ENCODE peak calls at places on chromosomes 5 and 9, in ten cellular contexts. One of them, this sample, is unnamed.

GRCh38 chr5:115507682-115508081 is 36.9 kb downstream of the FEM1C start:
- DNase-seq in sigmoid colon: no peak
- DNase-seq in A673: no peak
- DNase-seq in testis: no peak
- DNase-seq in transverse colon: no peak
- DNase-seq in GM23338: no peak
- DNase-seq in esophagus squamous epithelium: no peak
- DNase-seq in PC-9: no peak
- DNase-seq in spleen: no peak
- DNase-seq in gastrocnemius medialis: no peak
- DNase-seq in this sample: no peak

GRCh38 chr5:52481216-52481615 is 306.5 kb upstream of the ITGA1 start:
- DNase-seq in GM23338: no peak
- DNase-seq in sigmoid colon: no peak
- DNase-seq in PC-9: no peak
- DNase-seq in spleen: no peak
- DNase-seq in gastrocnemius medialis: no peak
- DNase-seq in testis: no peak
- DNase-seq in esophagus squamous epithelium: no peak
- DNase-seq in transverse colon: no peak
- DNase-seq in A673: no peak
- DNase-seq in this sample: no peak

GRCh38 chr5:134604908-134605307 is 27.7 kb downstream of the SAR1B start:
- DNase-seq in spleen: no peak
- DNase-seq in sigmoid colon: no peak
- DNase-seq in PC-9: no peak
- DNase-seq in A673: no peak
- DNase-seq in gastrocnemius medialis: no peak
- DNase-seq in testis: no peak
- DNase-seq in transverse colon: no peak
- DNase-seq in esophagus squamous epithelium: no peak
- DNase-seq in GM23338: no peak
- DNase-seq in this sample: no peak

GRCh38 chr9:119273325-119273904 is 95.8 kb downstream of the BRINP1 start:
- DNase-seq in gastrocnemius medialis: no peak
- DNase-seq in GM23338: no peak
- DNase-seq in A673: no peak
- DNase-seq in esophagus squamous epithelium: no peak
- DNase-seq in sigmoid colon: no peak
- DNase-seq in transverse colon: no peak
- DNase-seq in spleen: no peak
- DNase-seq in PC-9: no peak
- DNase-seq in testis: no peak
- DNase-seq in this sample: no peak

GRCh38 chr5:73447234-73448071 is 1.1 kb downstream of the FOXD1 start:
- DNase-seq in spleen: peak
- DNase-seq in PC-9: peak
- DNase-seq in sigmoid colon: no peak
- DNase-seq in GM23338: peak
- DNase-seq in transverse colon: peak
- DNase-seq in A673: peak
- DNase-seq in testis: peak
- DNase-seq in esophagus squamous epithelium: no peak
- DNase-seq in gastrocnemius medialis: no peak
- DNase-seq in this sample: peak

GRCh38 chr5:60961685-60962084 is 16.7 kb downstream of the NDUFAF2 start:
- DNase-seq in spleen: no peak
- DNase-seq in PC-9: no peak
- DNase-seq in transverse colon: no peak
- DNase-seq in esophagus squamous epithelium: no peak
- DNase-seq in sigmoid colon: no peak
- DNase-seq in A673: peak
- DNase-seq in testis: no peak
- DNase-seq in GM23338: no peak
- DNase-seq in gastrocnemius medialis: no peak
- DNase-seq in this sample: no peak

GRCh38 chr5:53607896-53608295 is 47.5 kb downstream of the NDUFS4 start:
- DNase-seq in gastrocnemius medialis: no peak
- DNase-seq in sigmoid colon: no peak
- DNase-seq in testis: no peak
- DNase-seq in PC-9: no peak
- DNase-seq in A673: no peak
- DNase-seq in GM23338: no peak
- DNase-seq in spleen: no peak
- DNase-seq in esophagus squamous epithelium: no peak
- DNase-seq in transverse colon: no peak
- DNase-seq in this sample: no peak

GRCh38 chr5:53378590-53379247 is 101.7 kb upstream of the FST start:
- DNase-seq in spleen: no peak
- DNase-seq in transverse colon: no peak
- DNase-seq in GM23338: no peak
- DNase-seq in gastrocnemius medialis: no peak
- DNase-seq in PC-9: no peak
- DNase-seq in A673: no peak
- DNase-seq in esophagus squamous epithelium: no peak
- DNase-seq in sigmoid colon: no peak
- DNase-seq in testis: no peak
- DNase-seq in this sample: no peak

GRCh38 chr5:127416896-127417295 is 100.5 kb upstream of the PRRC1 start:
- DNase-seq in testis: no peak
- DNase-seq in sigmoid colon: no peak
- DNase-seq in gastrocnemius medialis: no peak
- DNase-seq in A673: no peak
- DNase-seq in transverse colon: no peak
- DNase-seq in GM23338: no peak
- DNase-seq in PC-9: no peak
- DNase-seq in spleen: peak
- DNase-seq in esophagus squamous epithelium: no peak
- DNase-seq in this sample: no peak

GRCh38 chr5:169006878-169007790 is 293.8 kb downstream of the SLIT3 start:
- DNase-seq in A673: no peak
- DNase-seq in esophagus squamous epithelium: no peak
- DNase-seq in gastrocnemius medialis: no peak
- DNase-seq in spleen: no peak
- DNase-seq in testis: no peak
- DNase-seq in transverse colon: no peak
- DNase-seq in GM23338: no peak
- DNase-seq in sigmoid colon: no peak
- DNase-seq in PC-9: no peak
- DNase-seq in this sample: no peak

GRCh38 chr9:84759300-84759750 is 89.8 kb downstream of the NTRK2 start:
- DNase-seq in PC-9: no peak
- DNase-seq in GM23338: no peak
- DNase-seq in esophagus squamous epithelium: no peak
- DNase-seq in transverse colon: no peak
- DNase-seq in testis: no peak
- DNase-seq in gastrocnemius medialis: no peak
- DNase-seq in sigmoid colon: no peak
- DNase-seq in spleen: no peak
- DNase-seq in A673: no peak
- DNase-seq in this sample: no peak

GRCh38 chr5:17340816-17341215 is 123.4 kb downstream of the BASP1 start:
- DNase-seq in testis: no peak
- DNase-seq in esophagus squamous epithelium: no peak
- DNase-seq in PC-9: peak
- DNase-seq in transverse colon: no peak
- DNase-seq in GM23338: no peak
- DNase-seq in sigmoid colon: no peak
- DNase-seq in spleen: no peak
- DNase-seq in gastrocnemius medialis: no peak
- DNase-seq in A673: peak
- DNase-seq in this sample: no peak

GRCh38 chr9:16985559-16986348 is 115.3 kb upstream of the BNC2 start:
- DNase-seq in esophagus squamous epithelium: no peak
- DNase-seq in gastrocnemius medialis: no peak
- DNase-seq in transverse colon: peak
- DNase-seq in PC-9: no peak
- DNase-seq in spleen: no peak
- DNase-seq in testis: peak
- DNase-seq in A673: no peak
- DNase-seq in GM23338: peak
- DNase-seq in sigmoid colon: peak
- DNase-seq in this sample: no peak

GRCh38 chr9:974993-975739 is 1.3 kb upstream of the DMRT3 start:
- DNase-seq in gastrocnemius medialis: no peak
- DNase-seq in A673: no peak
- DNase-seq in testis: no peak
- DNase-seq in esophagus squamous epithelium: no peak
- DNase-seq in spleen: no peak
- DNase-seq in PC-9: no peak
- DNase-seq in transverse colon: no peak
- DNase-seq in GM23338: peak
- DNase-seq in sigmoid colon: no peak
- DNase-seq in this sample: no peak

GRCh38 chr5:151095341-151096000 is 14.6 kb upstream of the TNIP1 start:
- DNase-seq in spleen: no peak
- DNase-seq in esophagus squamous epithelium: no peak
- DNase-seq in testis: peak
- DNase-seq in transverse colon: peak
- DNase-seq in sigmoid colon: no peak
- DNase-seq in GM23338: no peak
- DNase-seq in A673: no peak
- DNase-seq in PC-9: no peak
- DNase-seq in gastrocnemius medialis: no peak
- DNase-seq in this sample: no peak

DNA sequence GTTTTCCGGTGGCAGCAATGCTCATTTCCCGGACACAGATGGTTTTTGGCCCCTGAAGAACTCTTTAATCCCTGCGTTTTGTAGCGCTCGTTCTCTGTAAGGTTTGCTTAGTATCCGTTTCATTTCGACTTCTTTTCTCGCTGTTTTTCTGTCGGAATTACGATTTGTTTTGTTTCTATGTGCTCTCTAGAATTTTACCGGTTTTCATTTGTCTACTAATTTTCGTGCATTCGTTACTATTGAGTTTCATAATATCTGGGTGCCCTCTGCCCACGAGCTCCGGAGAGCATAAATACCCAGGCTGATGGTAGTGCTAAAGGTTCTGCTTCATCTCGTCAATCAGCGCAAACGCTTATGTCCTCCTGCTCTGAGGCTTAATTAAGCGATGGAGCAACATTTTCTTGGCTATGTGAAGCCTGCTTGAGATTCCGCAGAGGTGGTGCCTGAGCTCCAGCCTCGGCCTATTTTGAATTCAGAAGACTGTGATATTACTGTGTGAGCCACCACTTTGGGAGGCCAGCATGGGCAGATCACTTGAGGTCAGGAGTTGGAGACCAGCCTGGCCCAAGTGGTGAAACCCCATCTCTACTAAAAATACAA is 44.9 kb downstream of the ANXA2R start:
- DNase-seq in esophagus squamous epithelium: no peak
- DNase-seq in gastrocnemius medialis: no peak
- DNase-seq in sigmoid colon: no peak
- DNase-seq in PC-9: no peak
- DNase-seq in A673: peak
- DNase-seq in transverse colon: no peak
- DNase-seq in spleen: no peak
- DNase-seq in testis: no peak
- DNase-seq in GM23338: no peak
- DNase-seq in this sample: no peak
- H3K4me3 ChIP-seq in esophagus squamous epithelium: peak
- H3K4me3 ChIP-seq in gastrocnemius medialis: peak
- H3K4me3 ChIP-seq in sigmoid colon: peak
- H3K4me3 ChIP-seq in PC-9: no peak
- H3K4me3 ChIP-seq in A673: peak
- H3K4me3 ChIP-seq in transverse colon: no peak
- H3K4me3 ChIP-seq in spleen: peak
- H3K4me3 ChIP-seq in testis: peak
- H3K4me3 ChIP-seq in GM23338: peak
- H3K4me3 ChIP-seq in this sample: peak

GRCh38 chr9:36276840-36277239 is 18.6 kb upstream of the GNE start:
- DNase-seq in testis: no peak
- DNase-seq in transverse colon: peak
- DNase-seq in gastrocnemius medialis: no peak
- DNase-seq in spleen: no peak
- DNase-seq in GM23338: peak
- DNase-seq in sigmoid colon: no peak
- DNase-seq in esophagus squamous epithelium: no peak
- DNase-seq in PC-9: peak
- DNase-seq in A673: no peak
- DNase-seq in this sample: no peak
- H3K27ac ChIP-seq in testis: no peak
- H3K27ac ChIP-seq in transverse colon: peak
- H3K27ac ChIP-seq in gastrocnemius medialis: no peak
- H3K27ac ChIP-seq in spleen: no peak
- H3K27ac ChIP-seq in GM23338: no peak
- H3K27ac ChIP-seq in sigmoid colon: no peak
- H3K27ac ChIP-seq in esophagus squamous epithelium: no peak
- H3K27ac ChIP-seq in PC-9: peak
- H3K27ac ChIP-seq in A673: no peak
- H3K27ac ChIP-seq in this sample: no peak

DNA sequence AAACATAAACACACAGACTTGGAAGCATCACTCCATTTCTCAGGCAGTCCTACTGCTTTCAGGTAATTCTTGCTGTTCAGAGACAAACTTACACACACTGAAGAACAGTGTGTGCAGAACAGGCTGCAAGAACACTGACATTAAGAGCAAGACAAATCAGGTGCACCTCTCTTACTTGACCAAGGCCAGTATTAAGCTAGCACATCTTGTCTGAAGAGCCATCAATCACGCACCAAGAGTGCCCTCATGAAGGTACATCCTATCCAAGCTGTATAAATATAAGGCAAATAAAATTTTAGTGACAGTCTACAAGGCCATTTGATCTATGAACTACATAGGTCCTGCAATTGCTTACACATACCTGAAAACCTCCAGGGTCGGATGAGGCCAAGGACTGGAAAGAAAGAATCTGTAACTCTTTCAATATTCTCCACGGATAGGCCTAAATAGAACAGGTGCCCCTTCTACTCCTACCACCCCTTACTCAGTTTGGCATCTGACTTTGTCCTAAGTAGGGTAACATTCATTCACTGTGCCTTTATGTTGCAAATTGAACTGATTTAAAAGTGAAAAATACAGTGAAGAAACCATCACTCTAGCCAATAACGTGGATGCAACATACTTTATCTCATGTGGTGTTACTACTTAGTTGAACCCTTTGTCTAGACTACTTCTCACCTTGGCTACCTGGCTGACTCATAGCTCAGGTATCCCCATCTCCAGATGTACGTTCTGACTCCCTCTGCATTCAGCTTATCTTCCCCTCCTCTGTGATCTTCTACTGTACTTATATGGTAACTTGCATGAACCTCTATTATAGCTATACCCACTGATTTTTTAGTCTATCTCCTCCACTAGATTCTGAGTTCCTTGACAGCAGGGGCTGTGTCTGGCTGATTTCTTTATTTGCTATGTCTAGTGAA is 256.3 kb downstream of the KIAA0825 start:
- DNase-seq in gastrocnemius medialis: no peak
- DNase-seq in GM23338: peak
- DNase-seq in PC-9: no peak
- DNase-seq in sigmoid colon: no peak
- DNase-seq in spleen: no peak
- DNase-seq in transverse colon: no peak
- DNase-seq in A673: no peak
- DNase-seq in testis: no peak
- DNase-seq in esophagus squamous epithelium: no peak
- DNase-seq in this sample: no peak
- H3K4me3 ChIP-seq in gastrocnemius medialis: no peak
- H3K4me3 ChIP-seq in GM23338: peak
- H3K4me3 ChIP-seq in PC-9: no peak
- H3K4me3 ChIP-seq in sigmoid colon: no peak
- H3K4me3 ChIP-seq in spleen: no peak
- H3K4me3 ChIP-seq in transverse colon: no peak
- H3K4me3 ChIP-seq in A673: no peak
- H3K4me3 ChIP-seq in testis: no peak
- H3K4me3 ChIP-seq in esophagus squamous epithelium: no peak
- H3K4me3 ChIP-seq in this sample: no peak

GRCh38 chr5:133048993-133049725 is 2.7 kb upstream of the HSPA4 start:
- DNase-seq in sigmoid colon: no peak
- DNase-seq in testis: no peak
- DNase-seq in spleen: no peak
- DNase-seq in esophagus squamous epithelium: no peak
- DNase-seq in A673: peak
- DNase-seq in transverse colon: no peak
- DNase-seq in gastrocnemius medialis: no peak
- DNase-seq in PC-9: no peak
- DNase-seq in GM23338: no peak
- DNase-seq in this sample: no peak
- H3K27ac ChIP-seq in sigmoid colon: peak
- H3K27ac ChIP-seq in testis: peak
- H3K27ac ChIP-seq in spleen: no peak
- H3K27ac ChIP-seq in esophagus squamous epithelium: no peak
- H3K27ac ChIP-seq in A673: peak
- H3K27ac ChIP-seq in transverse colon: peak
- H3K27ac ChIP-seq in gastrocnemius medialis: peak
- H3K27ac ChIP-seq in PC-9: peak
- H3K27ac ChIP-seq in GM23338: peak
- H3K27ac ChIP-seq in this sample: no peak